ENCODE peak calls at places on chromosomes 13 and 19, in five cellular contexts. One of them, this sample, is unnamed.

GRCh38 chr19:51799998-51800848 is 5.3 kb downstream of the FPR3 start:
- DNase-seq in ascending aorta: no peak
- DNase-seq in HAP-1: no peak
- DNase-seq in tibial artery: peak; percentile 78
- DNase-seq in brain microvascular endothelial cell: peak; percentile 56
- DNase-seq in this sample: no peak

GRCh38 chr19:54305141-54305540 is 7.8 kb downstream of the LILRA5 start:
- DNase-seq in ascending aorta: no peak
- DNase-seq in HAP-1: no peak
- DNase-seq in brain microvascular endothelial cell: no peak
- DNase-seq in tibial artery: no peak
- DNase-seq in this sample: no peak

GRCh38 chr19:46654621-46655152 is 6.3 kb downstream of the DACT3 start:
- DNase-seq in brain microvascular endothelial cell: no peak
- DNase-seq in HAP-1: no peak
- DNase-seq in tibial artery: peak; percentile 79
- DNase-seq in ascending aorta: peak; percentile 80
- DNase-seq in this sample: no peak

GRCh38 chr19:39704181-39705044 is at the start of gene LGALS14:
- DNase-seq in tibial artery: no peak
- DNase-seq in brain microvascular endothelial cell: no peak
- DNase-seq in HAP-1: no peak
- DNase-seq in ascending aorta: no peak
- DNase-seq in this sample: no peak

GRCh38 chr13:113411216-113412023 is 41.9 kb downstream of the ADPRHL1 start:
- DNase-seq in tibial artery: peak; percentile 93
- DNase-seq in ascending aorta: peak; percentile 93
- DNase-seq in HAP-1: no peak
- DNase-seq in brain microvascular endothelial cell: peak; percentile 92
- DNase-seq in this sample: no peak

GRCh38 chr13:50798923-50799322 is 44.6 kb downstream of the DLEU7 start:
- DNase-seq in HAP-1: no peak
- DNase-seq in tibial artery: no peak
- DNase-seq in ascending aorta: no peak
- DNase-seq in brain microvascular endothelial cell: peak; percentile 38
- DNase-seq in this sample: no peak

GRCh38 chr13:44061876-44062275 is 182.2 kb downstream of the LACC1 start:
- DNase-seq in tibial artery: no peak
- DNase-seq in brain microvascular endothelial cell: no peak
- DNase-seq in HAP-1: no peak
- DNase-seq in ascending aorta: no peak
- DNase-seq in this sample: no peak

GRCh38 chr19:45947926-45948325 is 25.7 kb downstream of the NOVA2 start:
- DNase-seq in brain microvascular endothelial cell: no peak
- DNase-seq in ascending aorta: no peak
- DNase-seq in tibial artery: no peak
- DNase-seq in HAP-1: no peak
- DNase-seq in this sample: no peak

GRCh38 chr13:30725331-30726085 is 9.8 kb upstream of the ALOX5AP start:
- DNase-seq in ascending aorta: peak; percentile 54
- DNase-seq in tibial artery: peak; percentile 77
- DNase-seq in brain microvascular endothelial cell: peak; percentile 19
- DNase-seq in HAP-1: no peak
- DNase-seq in this sample: no peak

GRCh38 chr19:45075215-45076028 is 856 bp downstream of the ZNF296 start:
- DNase-seq in brain microvascular endothelial cell: no peak
- DNase-seq in HAP-1: peak; percentile 85
- DNase-seq in ascending aorta: peak; percentile 77
- DNase-seq in tibial artery: peak; percentile 88
- DNase-seq in this sample: peak; percentile 83

GRCh38 chr13:24493356-24493755 is 19.2 kb downstream of the PARP4 start:
- DNase-seq in ascending aorta: no peak
- DNase-seq in brain microvascular endothelial cell: no peak
- DNase-seq in HAP-1: no peak
- DNase-seq in tibial artery: no peak
- DNase-seq in this sample: no peak

GRCh38 chr19:15441317-15441716 is 8.4 kb downstream of the WIZ start:
- DNase-seq in ascending aorta: no peak
- DNase-seq in tibial artery: no peak
- DNase-seq in HAP-1: no peak
- DNase-seq in brain microvascular endothelial cell: no peak
- DNase-seq in this sample: no peak

GRCh38 chr19:28169168-28169862 is 1043.6 kb downstream of the UQCRFS1 start:
- DNase-seq in brain microvascular endothelial cell: no peak
- DNase-seq in tibial artery: no peak
- DNase-seq in ascending aorta: no peak
- DNase-seq in HAP-1: no peak
- DNase-seq in this sample: no peak

GRCh38 chr19:8461891-8462290 is 17.1 kb downstream of the HNRNPM start:
- DNase-seq in brain microvascular endothelial cell: no peak
- DNase-seq in ascending aorta: no peak
- DNase-seq in tibial artery: no peak
- DNase-seq in HAP-1: no peak
- DNase-seq in this sample: no peak

GRCh38 chr13:54611400-54611799 is 1582.8 kb downstream of the OLFM4 start:
- DNase-seq in brain microvascular endothelial cell: no peak
- DNase-seq in HAP-1: no peak
- DNase-seq in tibial artery: no peak
- DNase-seq in ascending aorta: no peak
- DNase-seq in this sample: no peak

GRCh38 chr19:7533281-7533819 is 2.2 kb upstream of the PNPLA6 start:
- DNase-seq in ascending aorta: peak; percentile 80
- DNase-seq in brain microvascular endothelial cell: no peak
- DNase-seq in HAP-1: no peak
- DNase-seq in tibial artery: peak; percentile 84
- DNase-seq in this sample: no peak

GRCh38 chr19:42376177-42376555 is 13.9 kb downstream of the CNFN start:
- DNase-seq in ascending aorta: no peak
- DNase-seq in brain microvascular endothelial cell: no peak
- DNase-seq in HAP-1: no peak
- DNase-seq in tibial artery: no peak
- DNase-seq in this sample: no peak

GRCh38 chr13:51323824-51324511 is 15.5 kb upstream of the SERPINE3 start:
- DNase-seq in HAP-1: no peak
- DNase-seq in brain microvascular endothelial cell: no peak
- DNase-seq in tibial artery: no peak
- DNase-seq in ascending aorta: no peak
- DNase-seq in this sample: no peak

GRCh38 chr13:45768668-45769067 is 66.5 kb downstream of the CBY2 start:
- DNase-seq in tibial artery: no peak
- DNase-seq in HAP-1: peak; percentile 72
- DNase-seq in brain microvascular endothelial cell: no peak
- DNase-seq in ascending aorta: no peak
- DNase-seq in this sample: no peak

GRCh38 chr13:20161275-20161950 is 561 bp upstream of the GJA3 start:
- DNase-seq in HAP-1: peak; percentile 47
- DNase-seq in brain microvascular endothelial cell: no peak
- DNase-seq in ascending aorta: no peak
- DNase-seq in tibial artery: no peak
- DNase-seq in this sample: no peak

GRCh38 chr19:50203281-50204080 is at the start of gene MYH14:
- DNase-seq in HAP-1: peak; percentile 42
- DNase-seq in tibial artery: no peak
- DNase-seq in ascending aorta: peak; percentile 93
- DNase-seq in brain microvascular endothelial cell: peak; percentile 4
- DNase-seq in this sample: peak; percentile 94

GRCh38 chr13:27971776-27972618 is 2.9 kb upstream of the CDX2 start:
- DNase-seq in brain microvascular endothelial cell: no peak
- DNase-seq in tibial artery: peak; percentile 51
- DNase-seq in ascending aorta: peak; percentile 48
- DNase-seq in HAP-1: no peak
- DNase-seq in this sample: no peak

GRCh38 chr13:101398191-101398590 is 18.1 kb downstream of the NALCN start:
- DNase-seq in HAP-1: no peak
- DNase-seq in tibial artery: no peak
- DNase-seq in ascending aorta: no peak
- DNase-seq in brain microvascular endothelial cell: peak; percentile 39
- DNase-seq in this sample: no peak

GRCh38 chr19:45173816-45174215 is 4.2 kb downstream of the TRAPPC6A start:
- DNase-seq in brain microvascular endothelial cell: no peak
- DNase-seq in tibial artery: no peak
- DNase-seq in HAP-1: no peak
- DNase-seq in ascending aorta: no peak
- DNase-seq in this sample: no peak

GRCh38 chr19:29525901-29526729 is at the start of gene VSTM2B:
- DNase-seq in HAP-1: no peak
- DNase-seq in ascending aorta: no peak
- DNase-seq in tibial artery: no peak
- DNase-seq in brain microvascular endothelial cell: no peak
- DNase-seq in this sample: no peak
- H3K27me3 ChIP-seq in HAP-1: peaks cover 44% of the 10 kb centered on the region
- H3K27me3 ChIP-seq in ascending aorta: peaks cover 41% of the 10 kb centered on the region
- H3K27me3 ChIP-seq in tibial artery: no peaks in the 10 kb centered on the region
- H3K27me3 ChIP-seq in brain microvascular endothelial cell: peaks cover 70% of the 10 kb centered on the region
- H3K27me3 ChIP-seq in this sample: no peaks in the 10 kb centered on the region

DNA sequence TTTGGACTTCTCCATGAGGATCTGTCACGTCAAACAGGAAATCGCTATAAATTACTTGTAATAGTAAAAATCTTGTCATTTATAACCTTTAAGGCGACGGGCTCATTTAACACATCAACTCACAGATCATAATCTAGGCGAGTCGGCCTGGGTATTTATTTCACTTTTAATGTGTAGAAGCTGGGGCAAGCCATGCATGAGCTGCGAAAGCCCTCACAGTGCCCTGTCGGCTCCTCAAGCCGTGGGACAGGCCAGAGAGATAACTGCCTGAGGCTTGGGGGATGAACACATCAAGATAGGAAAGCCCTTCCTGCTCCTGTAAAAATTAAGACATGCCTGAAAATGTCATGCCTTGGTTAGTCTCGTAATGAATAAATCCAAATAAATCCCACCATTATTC is 30.8 kb downstream of the SOX1 start:
- DNase-seq in HAP-1: no peak
- DNase-seq in tibial artery: peak; percentile 11
- DNase-seq in brain microvascular endothelial cell: no peak
- DNase-seq in ascending aorta: no peak
- DNase-seq in this sample: no peak
- H3K27me3 ChIP-seq in HAP-1: no peaks in the 10 kb centered on the region
- H3K27me3 ChIP-seq in tibial artery: no peaks in the 10 kb centered on the region
- H3K27me3 ChIP-seq in brain microvascular endothelial cell: no peaks in the 10 kb centered on the region
- H3K27me3 ChIP-seq in ascending aorta: no peaks in the 10 kb centered on the region
- H3K27me3 ChIP-seq in this sample: no peaks in the 10 kb centered on the region

GRCh38 chr13:110683203-110683883 is 22.6 kb downstream of the CARS2 start:
- DNase-seq in brain microvascular endothelial cell: no peak
- DNase-seq in ascending aorta: peak; percentile 46
- DNase-seq in HAP-1: no peak
- DNase-seq in tibial artery: no peak
- DNase-seq in this sample: no peak
- H3K27me3 ChIP-seq in brain microvascular endothelial cell: no peaks in the 10 kb centered on the region
- H3K27me3 ChIP-seq in ascending aorta: no peaks in the 10 kb centered on the region
- H3K27me3 ChIP-seq in HAP-1: no peaks in the 10 kb centered on the region
- H3K27me3 ChIP-seq in tibial artery: no peaks in the 10 kb centered on the region
- H3K27me3 ChIP-seq in this sample: no peaks in the 10 kb centered on the region

DNA sequence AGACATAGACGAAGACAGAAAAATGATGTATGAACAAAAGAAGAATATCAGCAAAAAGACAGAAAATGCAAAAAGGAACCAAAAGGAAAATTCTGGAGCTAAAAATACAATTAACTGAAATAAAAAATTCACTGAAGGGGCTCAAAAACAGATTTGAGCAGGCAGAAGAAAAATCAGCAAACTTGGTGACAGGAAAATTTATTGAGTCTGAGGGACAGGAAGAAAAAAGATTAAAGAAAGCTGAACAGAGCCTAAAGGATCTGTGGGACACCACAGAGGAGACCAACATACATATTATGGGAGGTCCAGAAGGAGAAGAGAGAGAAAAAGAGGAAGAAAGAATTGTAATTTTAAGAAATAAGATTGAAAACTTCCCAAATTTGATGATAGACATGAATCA is 7.4 kb upstream of the LSR start:
- DNase-seq in HAP-1: no peak
- DNase-seq in tibial artery: no peak
- DNase-seq in brain microvascular endothelial cell: no peak
- DNase-seq in ascending aorta: no peak
- DNase-seq in this sample: no peak
- H3K27me3 ChIP-seq in HAP-1: no peaks in the 10 kb centered on the region
- H3K27me3 ChIP-seq in tibial artery: no peaks in the 10 kb centered on the region
- H3K27me3 ChIP-seq in brain microvascular endothelial cell: no peaks in the 10 kb centered on the region
- H3K27me3 ChIP-seq in ascending aorta: no peaks in the 10 kb centered on the region
- H3K27me3 ChIP-seq in this sample: no peaks in the 10 kb centered on the region

This sample was measured in Caco-2.